ENCODE peak calls at places on chromosomes 12 and 14, in eight cellular contexts. J, N, B, V, K, H, G and T are unnamed samples.

GRCh38 chr12:2239376-2240010 is 186.7 kb downstream of the CACNA1C start:
- DNase-seq in J (no peak), G (no peak), K (no peak), V (peak), N (no peak), H (peak), B (no peak), T (no peak)

GRCh38 chr12:46659844-46660243 is 166.0 kb downstream of the SLC38A4 start:
- DNase-seq in J (no peak), N (no peak), B (no peak), H (no peak), G (no peak), K (no peak), V (no peak), T (no peak)

GRCh38 chr12:16056910-16057309 is 145.8 kb downstream of the DERA start:
- DNase-seq in H (no peak), K (no peak), B (no peak), V (no peak), J (no peak), G (no peak), N (no peak), T (no peak)

GRCh38 chr12:93722757-93723567 is 45.8 kb downstream of the CRADD start:
- DNase-seq in N (no peak), G (no peak), B (no peak), J (no peak), K (no peak), H (no peak), V (no peak), T (no peak)

GRCh38 chr14:64671591-64671990 is 32.6 kb upstream of the PLEKHG3 start:
- DNase-seq in G (peak), V (no peak), N (no peak), J (no peak), K (peak), H (no peak), B (peak), T (peak)

GRCh38 chr14:23365353-23366162 is 586 bp upstream of the EFS start:
- DNase-seq in B (no peak), K (no peak), J (no peak), G (no peak), V (no peak), N (no peak), H (peak), T (no peak)

GRCh38 chr14:36271939-36272907 is 48.2 kb downstream of the MBIP start:
- DNase-seq in J (peak), K (peak), G (no peak), V (no peak), H (peak), B (no peak), N (no peak), T (peak)

GRCh38 chr14:104897286-104898194 is 27.1 kb upstream of the PLD4 start:
- DNase-seq in J (no peak), H (no peak), V (peak), K (peak), G (no peak), N (peak), B (no peak), T (peak)

GRCh38 chr14:51546603-51547258 is 105.0 kb upstream of the FRMD6 start:
- DNase-seq in J (no peak), K (no peak), H (no peak), V (no peak), N (no peak), B (no peak), G (no peak), T (no peak)

GRCh38 chr12:46904406-46905240 is 78.8 kb upstream of the SLC38A4 start:
- DNase-seq in H (no peak), K (no peak), J (no peak), V (no peak), B (no peak), N (no peak), G (no peak), T (no peak)

GRCh38 chr14:61179776-61180398 is 101.3 kb downstream of the TMEM30B start:
- DNase-seq in V (no peak), G (no peak), B (no peak), K (no peak), H (no peak), N (no peak), J (no peak), T (no peak)

GRCh38 chr14:65258391-65258790 is 154.1 kb upstream of the FUT8 start:
- DNase-seq in V (no peak), B (peak), K (no peak), G (peak), H (no peak), N (no peak), J (no peak), T (no peak)

GRCh38 chr12:12010277-12011031 is 60.3 kb upstream of the BCL2L14 start:
- DNase-seq in H (no peak), N (peak), K (peak), G (no peak), J (peak), B (no peak), V (no peak), T (peak)

GRCh38 chr12:116534341-116535121 is 24.6 kb upstream of the MAP1LC3B2 start:
- DNase-seq in K (no peak), N (no peak), G (no peak), J (no peak), V (peak), H (peak), B (no peak), T (no peak)

GRCh38 chr12:100317371-100317770 is 39.5 kb upstream of the SLC17A8 start:
- DNase-seq in K (no peak), B (no peak), G (no peak), N (no peak), H (no peak), J (no peak), V (no peak), T (no peak)

GRCh38 chr12:89225401-89225800 is 126.9 kb downstream of the DUSP6 start:
- DNase-seq in V (no peak), J (peak), H (no peak), G (no peak), K (peak), B (no peak), N (peak), T (peak)

GRCh38 chr12:107328442-107329133 is 235.2 kb upstream of the CRY1 start:
- DNase-seq in G (no peak), B (peak), H (no peak), J (no peak), V (no peak), K (no peak), N (no peak), T (no peak)

GRCh38 chr12:84348582-84348981 is 564.0 kb downstream of the SLC6A15 start:
- DNase-seq in K (no peak), G (no peak), B (no peak), H (no peak), N (no peak), J (no peak), V (no peak), T (no peak)

GRCh38 chr12:100472325-100472724 is 1.3 kb upstream of the NR1H4 start:
- DNase-seq in N (no peak), V (no peak), B (no peak), J (no peak), K (no peak), H (no peak), G (no peak), T (no peak)

GRCh38 chr12:89263153-89263552 is 89.1 kb downstream of the DUSP6 start:
- DNase-seq in B (no peak), G (no peak), H (no peak), J (no peak), N (no peak), K (no peak), V (no peak), T (no peak)

GRCh38 chr12:122843472-122843871 is 8.2 kb downstream of the HIP1R start:
- DNase-seq in K (no peak), B (no peak), N (no peak), J (no peak), G (no peak), V (no peak), H (no peak), T (no peak)

GRCh38 chr12:3307419-3307818 is 183.6 kb upstream of the PRMT8 start:
- DNase-seq in G (no peak), J (no peak), N (no peak), V (no peak), H (no peak), B (no peak), K (no peak), T (no peak)

GRCh38 chr12:115378296-115378695 is 694.3 kb upstream of the TBX3 start:
- DNase-seq in N (no peak), J (no peak), G (no peak), V (no peak), K (no peak), B (no peak), H (no peak), T (no peak)

GRCh38 chr12:120751389-120751788 is 25.8 kb downstream of the ACADS start:
- DNase-seq in K (no peak), H (no peak), N (no peak), J (no peak), V (no peak), G (no peak), B (no peak), T (no peak)

GRCh38 chr12:88579941-88580871 is at the start of gene KITLG:
- DNase-seq in J (peak), N (peak), V (peak), B (peak), G (no peak), K (peak), H (peak), T (peak)

GRCh38 chr12:120833849-120834248 is 70.3 kb downstream of the SPPL3 start:
- DNase-seq in H (no peak), V (no peak), B (no peak), G (no peak), J (no peak), K (no peak), N (no peak), T (no peak)

GRCh38 chr12:6336079-6336858 is 5.6 kb downstream of the TNFRSF1A start:
- DNase-seq in H (peak), N (peak), J (peak), B (peak), K (peak), G (peak), V (peak), T (peak)

GRCh38 chr14:69600304-69600891 is 11.0 kb upstream of the SUSD6 start:
- DNase-seq in V (no peak), J (no peak), K (no peak), H (no peak), G (no peak), B (no peak), N (no peak), T (no peak)

GRCh38 chr12:68871899-68872298 is 61.1 kb downstream of the CPM start:
- DNase-seq in J (no peak), H (no peak), K (peak), G (no peak), B (no peak), N (no peak), V (no peak), T (peak)

GRCh38 chr12:45166056-45166455 is 49.8 kb upstream of the ANO6 start:
- DNase-seq in J (no peak), K (no peak), V (no peak), B (no peak), H (no peak), G (no peak), N (no peak), T (no peak)

GRCh38 chr12:25052191-25053020 is 103.5 kb upstream of the BCAT1 start:
- DNase-seq in H (no peak), G (no peak), V (no peak), B (no peak), K (peak), N (no peak), J (no peak), T (peak)

GRCh38 chr12:53308276-53308675 is 8.8 kb downstream of the MYG1 start:
- DNase-seq in V (no peak), K (no peak), G (no peak), H (no peak), J (no peak), B (no peak), N (no peak), T (no peak)

GRCh38 chr12:53313996-53314395 is 7.4 kb downstream of the AAAS start:
- DNase-seq in B (no peak), V (no peak), G (no peak), J (no peak), K (no peak), N (no peak), H (no peak), T (peak)
- TF ChIP-seq CTCF in B (no peak), V (no peak), G (no peak), J (no peak), K (no peak), N (no peak), H (no peak), T (no peak)

DNA sequence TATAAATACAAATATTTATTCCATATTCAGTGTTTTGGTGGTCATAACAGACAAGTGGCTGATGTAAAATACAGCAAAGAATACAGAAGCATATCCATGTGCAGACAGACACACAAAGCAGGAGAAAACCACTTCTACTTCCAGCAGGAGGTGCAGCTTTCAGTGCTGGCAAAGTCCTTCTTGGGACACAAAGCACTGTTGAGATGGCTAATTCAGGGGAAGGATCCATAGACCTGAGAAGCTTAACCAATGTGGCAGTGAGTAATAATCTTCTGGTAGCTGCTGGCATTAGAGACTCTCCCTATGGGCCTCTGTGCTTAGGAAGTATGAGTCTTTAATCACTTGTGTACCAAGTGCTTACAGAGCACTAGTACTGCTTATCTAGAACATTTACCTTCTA is 26.8 kb downstream of the AMN1 start:
- DNase-seq in J (no peak), H (no peak), G (no peak), B (no peak), N (no peak), V (no peak), K (no peak), T (no peak)
- TF ChIP-seq CTCF in J (peak), H (no peak), G (no peak), B (peak), N (no peak), V (no peak), K (no peak), T (no peak)

DNA sequence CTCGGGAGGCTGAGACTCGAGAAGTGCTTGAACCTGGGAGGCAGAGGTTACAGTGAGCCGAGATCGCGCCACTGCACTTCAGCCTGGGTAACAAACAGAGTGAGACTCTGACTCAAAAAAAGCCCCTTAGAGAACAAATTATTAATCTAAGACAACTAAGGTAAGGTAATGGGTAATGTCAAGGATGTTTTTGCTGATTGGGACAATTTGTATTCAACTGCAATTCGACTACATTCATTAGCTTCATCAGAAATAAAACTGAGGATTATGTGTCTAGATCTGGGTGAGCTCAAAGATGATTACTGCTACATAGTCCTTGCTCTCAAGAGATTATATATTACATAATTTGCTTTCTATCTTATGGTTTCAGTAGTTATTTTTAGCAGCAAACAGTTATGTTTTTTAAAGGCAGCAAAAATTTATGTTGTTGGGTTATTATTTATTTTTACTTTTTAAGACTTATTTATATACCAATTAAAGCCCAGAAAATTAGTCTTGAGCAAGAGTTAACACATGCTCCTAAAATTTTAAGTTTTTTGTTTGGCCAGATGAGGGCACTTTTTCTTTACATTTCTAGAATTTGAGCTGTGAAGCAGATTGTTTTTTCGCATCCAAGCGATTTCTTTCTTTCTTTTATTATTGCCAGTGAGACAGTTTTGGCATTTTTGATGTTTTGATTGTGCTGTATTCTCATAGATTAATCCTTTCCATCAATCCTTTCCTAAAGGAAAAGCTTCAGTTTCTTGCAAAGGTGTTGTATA is 52.3 kb downstream of the PLEKHA5 start:
- DNase-seq in N (no peak), H (no peak), G (no peak), K (no peak), J (no peak), V (no peak), B (no peak), T (no peak)
- TF ChIP-seq CTCF in N (no peak), H (no peak), G (peak), K (no peak), J (no peak), V (no peak), B (peak), T (no peak)

GRCh38 chr14:41922014-41922413 is 315.3 kb downstream of the LRFN5 start:
- DNase-seq in B (no peak), H (no peak), G (no peak), K (no peak), N (no peak), V (no peak), J (no peak), T (no peak)

GRCh38 chr14:41925409-41925808 is 318.7 kb downstream of the LRFN5 start:
- DNase-seq in B (no peak), V (no peak), J (no peak), G (peak), K (no peak), H (no peak), N (no peak), T (no peak)
- TF ChIP-seq CTCF in B (peak), V (no peak), J (no peak), G (peak), K (no peak), H (no peak), N (no peak), T (no peak)

DNA sequence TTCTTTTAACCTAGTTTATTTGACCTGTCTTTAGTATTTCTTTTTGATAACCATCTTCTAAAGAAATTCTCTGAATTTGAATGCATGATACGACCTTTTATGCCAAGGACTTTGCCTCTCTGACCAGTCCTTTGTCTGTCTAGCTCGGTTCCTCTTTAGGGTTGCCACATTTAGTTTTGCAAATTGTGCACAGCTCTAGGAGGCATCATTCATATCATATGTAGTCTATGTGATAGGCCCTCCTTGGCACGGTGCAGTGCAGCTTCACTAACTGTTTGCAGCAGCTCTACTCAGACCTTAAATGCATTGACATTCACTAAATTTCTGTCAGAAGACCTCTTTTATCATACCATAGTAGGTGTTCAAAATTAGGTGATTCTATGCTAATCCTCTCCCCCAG is 75.6 kb downstream of the USP15 start:
- DNase-seq in N (no peak), J (no peak), H (no peak), G (no peak), V (no peak), B (no peak), K (no peak), T (no peak)
- TF ChIP-seq CTCF in N (no peak), J (no peak), H (no peak), G (no peak), V (no peak), B (no peak), K (no peak), T (no peak)